ENCODE peak calls at places on chromosomes 11 and 22, in seven cellular contexts. F is neuronal stem cell, V is IMR-90, A is H9, D is trophoblast cell, J is H1, Q is mesenchymal stem cell. Y is an unnamed sample.

GRCh38 chr11:22976146-22976545 is 115.9 kb upstream of the CCDC179 start:
- DNase-seq in F (no peak), V (peak), A (no peak), D (peak), J (no peak), Q (peak), Y (peak)

GRCh38 chr22:20319745-20320658 is at the start of gene DGCR6L:
- DNase-seq in F (peak), V (peak), A (peak), D (peak), J (peak), Q (peak), Y (peak)

GRCh38 chr11:13221722-13222121 is 55.9 kb upstream of the BMAL1 start:
- DNase-seq in F (no peak), V (no peak), A (no peak), D (no peak), J (no peak), Q (peak), Y (peak)

GRCh38 chr11:120079750-120080610 is 57.9 kb downstream of the TRIM29 start:
- DNase-seq in F (no peak), V (no peak), A (peak), D (no peak), J (no peak), Q (no peak), Y (peak)

GRCh38 chr11:37557990-37558389 is 960.0 kb upstream of the RAG2 start:
- DNase-seq in F (no peak), V (no peak), A (no peak), D (no peak), J (no peak), Q (no peak), Y (no peak)

GRCh38 chr22:27456696-27457503 is 344.7 kb downstream of the MN1 start:
- DNase-seq in F (no peak), V (peak), A (no peak), D (no peak), J (no peak), Q (peak), Y (peak)

GRCh38 chr22:27617214-27617881 is 184.2 kb downstream of the MN1 start:
- DNase-seq in F (no peak), V (no peak), A (no peak), D (no peak), J (no peak), Q (no peak), Y (no peak)

GRCh38 chr22:46107089-46107664 is 43.1 kb upstream of the PPARA start:
- DNase-seq in F (no peak), V (no peak), A (no peak), D (no peak), J (no peak), Q (no peak), Y (no peak)

GRCh38 chr11:22337571-22338464 is at the start of gene SLC17A6:
- DNase-seq in F (peak), V (peak), A (peak), D (peak), J (no peak), Q (peak), Y (peak)

GRCh38 chr11:107844041-107844440 is 14.5 kb downstream of the SLC35F2 start:
- DNase-seq in F (no peak), V (peak), A (no peak), D (peak), J (no peak), Q (peak), Y (peak)

GRCh38 chr11:107565219-107565937 is at the start of gene ALKBH8:
- DNase-seq in F (no peak), V (peak), A (peak), D (peak), J (no peak), Q (peak), Y (peak)

GRCh38 chr11:99371257-99371656 is 350.5 kb downstream of the CNTN5 start:
- DNase-seq in F (no peak), V (peak), A (no peak), D (no peak), J (no peak), Q (peak), Y (no peak)

GRCh38 chr22:35305525-35306070 is 5.9 kb downstream of the TOM1 start:
- DNase-seq in F (no peak), V (no peak), A (no peak), D (no peak), J (no peak), Q (peak), Y (no peak)

GRCh38 chr11:66745356-66746235 is 16.6 kb upstream of the SPTBN2 start:
- DNase-seq in F (no peak), V (no peak), A (peak), D (peak), J (no peak), Q (peak), Y (peak)

GRCh38 chr11:75541301-75541929 is 15.7 kb upstream of the GDPD5 start:
- DNase-seq in F (no peak), V (no peak), A (no peak), D (no peak), J (no peak), Q (no peak), Y (no peak)

GRCh38 chr11:64892838-64893193 is 14.4 kb upstream of the EHD1 start:
- DNase-seq in F (no peak), V (no peak), A (no peak), D (no peak), J (no peak), Q (no peak), Y (no peak)
- H4K8ac ChIP-seq in F (no peak), V (no peak), A (no peak), D (no peak), J (peak), Q (no peak), Y (no peak)

DNA sequence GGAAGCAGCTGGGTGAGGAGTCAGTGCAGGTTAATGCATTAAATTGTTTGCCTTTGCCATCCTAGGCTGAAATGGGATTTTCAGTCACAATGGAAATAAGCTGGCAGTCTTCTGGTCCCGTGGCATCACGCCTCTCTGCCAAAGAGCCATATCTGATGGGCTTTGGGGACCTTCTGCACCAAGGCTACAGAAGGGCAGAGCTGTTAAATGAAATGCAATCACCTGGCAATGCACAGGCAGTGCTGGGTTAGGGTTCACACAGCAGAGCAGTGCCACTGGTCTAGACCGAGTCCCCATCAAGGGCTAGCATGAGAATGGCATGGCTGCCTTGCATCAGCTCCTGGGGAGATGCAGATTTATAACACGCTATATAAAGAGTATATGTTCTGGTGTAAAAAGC is 749.2 kb downstream of the NTM start:
- DNase-seq in F (no peak), V (no peak), A (no peak), D (no peak), J (no peak), Q (no peak), Y (no peak)
- H3K23ac ChIP-seq in F (no peak), V (no peak), A (no peak), D (no peak), J (no peak), Q (no peak), Y (no peak)

GRCh38 chr11:4960877-4961276 is 5.4 kb upstream of the OR51A2 start:
- DNase-seq in F (no peak), V (no peak), A (no peak), D (no peak), J (no peak), Q (no peak), Y (no peak)
- H4K8ac ChIP-seq in F (no peak), V (no peak), A (no peak), D (no peak), J (no peak), Q (no peak), Y (no peak)

DNA sequence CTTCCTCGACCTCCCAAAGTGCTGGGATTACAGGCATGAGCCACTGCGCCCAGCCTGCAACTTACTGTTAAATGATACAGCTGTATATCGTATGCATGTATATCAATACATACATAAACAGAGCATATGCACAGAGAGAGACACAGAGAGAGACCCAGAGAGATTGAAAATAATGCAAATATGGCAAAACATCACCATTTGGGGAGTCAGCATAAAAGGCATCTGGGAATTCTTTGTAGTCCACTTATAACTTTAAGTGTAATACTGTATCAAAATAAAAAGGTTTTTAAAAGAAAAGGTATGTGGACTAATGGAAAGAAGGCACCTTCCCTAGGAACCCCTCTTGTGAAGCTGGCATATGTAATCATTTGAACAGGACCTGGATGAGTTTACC is 21.8 kb downstream of the ALX4 start:
- DNase-seq in F (no peak), V (no peak), A (no peak), D (no peak), J (no peak), Q (no peak), Y (no peak)
- H3K23ac ChIP-seq in F (no peak), V (no peak), A (no peak), D (no peak), J (no peak), Q (no peak), Y (no peak)

GRCh38 chr22:50505776-50506610 is 1.5 kb downstream of the LMF2 start:
- DNase-seq in F (no peak), V (no peak), A (peak), D (no peak), J (no peak), Q (no peak), Y (no peak)
- H4K8ac ChIP-seq in F (no peak), V (no peak), A (no peak), D (no peak), J (peak), Q (peak), Y (no peak)

DNA sequence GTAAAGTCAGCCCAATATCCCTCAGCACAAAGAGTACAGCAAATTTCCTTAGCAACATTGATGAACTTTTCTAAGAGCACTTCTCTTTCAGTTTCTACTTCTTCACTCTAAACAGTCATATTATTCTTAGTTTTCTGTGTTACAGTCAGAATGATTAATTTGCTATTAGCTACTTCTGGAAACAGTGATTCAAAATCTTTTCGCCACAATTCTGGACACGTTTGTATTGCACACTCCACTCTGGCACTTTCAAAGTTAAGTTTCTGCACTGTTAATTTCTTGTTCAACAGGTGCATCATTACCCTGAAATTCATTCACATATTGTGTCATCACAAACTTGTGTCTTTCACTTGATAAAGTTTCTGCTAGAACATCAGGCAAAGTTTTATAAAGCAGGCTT is 22.5 kb downstream of the ABTB2 start:
- DNase-seq in F (no peak), V (no peak), A (no peak), D (no peak), J (no peak), Q (no peak), Y (no peak)
- H3K23ac ChIP-seq in F (no peak), V (no peak), A (no peak), D (no peak), J (no peak), Q (no peak), Y (no peak)

DNA sequence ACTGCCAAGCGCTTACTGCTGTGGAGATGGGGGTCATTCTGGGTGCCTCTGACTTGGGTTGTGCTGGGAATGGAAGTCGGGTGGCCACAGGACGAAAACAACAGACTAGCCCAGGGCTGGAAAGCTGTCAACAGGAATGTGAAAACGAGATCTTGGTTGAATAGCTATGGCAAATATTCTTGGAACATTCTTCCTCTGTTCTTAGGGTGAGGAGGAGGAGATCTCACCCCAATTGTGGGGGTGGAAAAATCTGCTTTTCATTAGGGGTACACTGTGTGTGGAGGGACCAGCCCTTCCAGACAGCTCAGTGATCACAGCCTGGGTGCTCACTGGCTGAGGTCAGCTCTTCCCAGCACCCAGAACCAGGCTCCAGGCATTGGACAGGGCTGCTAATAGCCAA is 52.0 kb upstream of the PRSS23 start:
- DNase-seq in F (no peak), V (no peak), A (no peak), D (peak), J (no peak), Q (no peak), Y (no peak)
- H4K8ac ChIP-seq in F (no peak), V (no peak), A (no peak), D (peak), J (no peak), Q (no peak), Y (no peak)

Y was measured in mesendoderm.